ENCODE peak calls at places on chromosomes 11 and 22, in eight cellular contexts. One of them, this sample, is unnamed.

GRCh38 chr22:39514373-39514973 is 5.9 kb upstream of the ATF4 start:
- DNase-seq in GM12878: no peak
- DNase-seq in heart right ventricle: peak
- DNase-seq in iPS-NIHi11: no peak
- DNase-seq in astrocyte of the spinal cord: peak
- DNase-seq in kidney tubule cell: peak
- DNase-seq in AG04450: no peak
- DNase-seq in Daoy: no peak
- DNase-seq in this sample: no peak

GRCh38 chr11:74896311-74896710 is 52.6 kb downstream of the XRRA1 start:
- DNase-seq in GM12878: no peak
- DNase-seq in heart right ventricle: no peak
- DNase-seq in iPS-NIHi11: no peak
- DNase-seq in astrocyte of the spinal cord: no peak
- DNase-seq in kidney tubule cell: no peak
- DNase-seq in AG04450: no peak
- DNase-seq in Daoy: no peak
- DNase-seq in this sample: no peak

GRCh38 chr11:45662665-45663485 is 2.5 kb downstream of the CHST1 start:
- DNase-seq in GM12878: no peak
- DNase-seq in heart right ventricle: no peak
- DNase-seq in iPS-NIHi11: no peak
- DNase-seq in astrocyte of the spinal cord: peak
- DNase-seq in kidney tubule cell: peak
- DNase-seq in AG04450: peak
- DNase-seq in Daoy: peak
- DNase-seq in this sample: peak

GRCh38 chr11:94749367-94749766 is 18.8 kb upstream of the AMOTL1 start:
- DNase-seq in GM12878: no peak
- DNase-seq in heart right ventricle: no peak
- DNase-seq in iPS-NIHi11: no peak
- DNase-seq in astrocyte of the spinal cord: no peak
- DNase-seq in kidney tubule cell: peak
- DNase-seq in AG04450: no peak
- DNase-seq in Daoy: no peak
- DNase-seq in this sample: no peak

GRCh38 chr11:80758787-80759186 is 1318.0 kb upstream of the TENM4 start:
- DNase-seq in GM12878: no peak
- DNase-seq in heart right ventricle: no peak
- DNase-seq in iPS-NIHi11: no peak
- DNase-seq in astrocyte of the spinal cord: no peak
- DNase-seq in kidney tubule cell: no peak
- DNase-seq in AG04450: no peak
- DNase-seq in Daoy: no peak
- DNase-seq in this sample: no peak

GRCh38 chr11:72624496-72625201 is 49.6 kb downstream of the PDE2A start:
- DNase-seq in GM12878: no peak
- DNase-seq in heart right ventricle: peak
- DNase-seq in iPS-NIHi11: no peak
- DNase-seq in astrocyte of the spinal cord: no peak
- DNase-seq in kidney tubule cell: no peak
- DNase-seq in AG04450: no peak
- DNase-seq in Daoy: no peak
- DNase-seq in this sample: peak

GRCh38 chr11:71364176-71364671 is 84.0 kb downstream of the DHCR7 start:
- DNase-seq in GM12878: no peak
- DNase-seq in heart right ventricle: no peak
- DNase-seq in iPS-NIHi11: no peak
- DNase-seq in astrocyte of the spinal cord: no peak
- DNase-seq in kidney tubule cell: no peak
- DNase-seq in AG04450: no peak
- DNase-seq in Daoy: no peak
- DNase-seq in this sample: no peak

GRCh38 chr11:23573430-23573829 is 713.2 kb upstream of the CCDC179 start:
- DNase-seq in GM12878: no peak
- DNase-seq in heart right ventricle: no peak
- DNase-seq in iPS-NIHi11: no peak
- DNase-seq in astrocyte of the spinal cord: peak
- DNase-seq in kidney tubule cell: no peak
- DNase-seq in AG04450: no peak
- DNase-seq in Daoy: no peak
- DNase-seq in this sample: no peak

GRCh38 chr11:19379465-19379864 is 138.7 kb upstream of the E2F8 start:
- DNase-seq in GM12878: no peak
- DNase-seq in heart right ventricle: no peak
- DNase-seq in iPS-NIHi11: no peak
- DNase-seq in astrocyte of the spinal cord: peak
- DNase-seq in kidney tubule cell: no peak
- DNase-seq in AG04450: no peak
- DNase-seq in Daoy: no peak
- DNase-seq in this sample: no peak

GRCh38 chr22:36055376-36056310 is 27.0 kb upstream of the RBFOX2 start:
- DNase-seq in GM12878: no peak
- DNase-seq in heart right ventricle: peak
- DNase-seq in iPS-NIHi11: no peak
- DNase-seq in astrocyte of the spinal cord: peak
- DNase-seq in kidney tubule cell: no peak
- DNase-seq in AG04450: no peak
- DNase-seq in Daoy: peak
- DNase-seq in this sample: no peak

GRCh38 chr11:104529916-104530315 is 366.0 kb upstream of the PDGFD start:
- DNase-seq in GM12878: no peak
- DNase-seq in heart right ventricle: no peak
- DNase-seq in iPS-NIHi11: no peak
- DNase-seq in astrocyte of the spinal cord: no peak
- DNase-seq in kidney tubule cell: no peak
- DNase-seq in AG04450: no peak
- DNase-seq in Daoy: no peak
- DNase-seq in this sample: no peak

GRCh38 chr11:121670792-121671275 is 218.1 kb upstream of the SORL1-AS1 start:
- DNase-seq in GM12878: no peak
- DNase-seq in heart right ventricle: no peak
- DNase-seq in iPS-NIHi11: no peak
- DNase-seq in astrocyte of the spinal cord: peak
- DNase-seq in kidney tubule cell: no peak
- DNase-seq in AG04450: no peak
- DNase-seq in Daoy: no peak
- DNase-seq in this sample: no peak

GRCh38 chr22:19291218-19291579 is 320 bp downstream of the CLTCL1 start:
- DNase-seq in GM12878: no peak
- DNase-seq in heart right ventricle: peak
- DNase-seq in iPS-NIHi11: peak
- DNase-seq in astrocyte of the spinal cord: peak
- DNase-seq in kidney tubule cell: peak
- DNase-seq in AG04450: no peak
- DNase-seq in Daoy: peak
- DNase-seq in this sample: peak

GRCh38 chr11:45023065-45023365 is 72.3 kb upstream of the TP53I11 start:
- DNase-seq in GM12878: no peak
- DNase-seq in heart right ventricle: no peak
- DNase-seq in iPS-NIHi11: no peak
- DNase-seq in astrocyte of the spinal cord: no peak
- DNase-seq in kidney tubule cell: no peak
- DNase-seq in AG04450: no peak
- DNase-seq in Daoy: no peak
- DNase-seq in this sample: no peak

GRCh38 chr11:120306519-120307242 is 18.4 kb upstream of the TLCD5 start:
- DNase-seq in GM12878: no peak
- DNase-seq in heart right ventricle: no peak
- DNase-seq in iPS-NIHi11: peak
- DNase-seq in astrocyte of the spinal cord: peak
- DNase-seq in kidney tubule cell: peak
- DNase-seq in AG04450: peak
- DNase-seq in Daoy: peak
- DNase-seq in this sample: peak

GRCh38 chr22:43151251-43152000 is at the start of gene TSPO:
- DNase-seq in GM12878: no peak
- DNase-seq in heart right ventricle: peak
- DNase-seq in iPS-NIHi11: peak
- DNase-seq in astrocyte of the spinal cord: peak
- DNase-seq in kidney tubule cell: peak
- DNase-seq in AG04450: no peak
- DNase-seq in Daoy: peak
- DNase-seq in this sample: peak

GRCh38 chr11:12269104-12269441 is 108.3 kb upstream of the PARVA start:
- DNase-seq in GM12878: no peak
- DNase-seq in heart right ventricle: no peak
- DNase-seq in iPS-NIHi11: no peak
- DNase-seq in astrocyte of the spinal cord: no peak
- DNase-seq in kidney tubule cell: peak
- DNase-seq in AG04450: no peak
- DNase-seq in Daoy: no peak
- DNase-seq in this sample: no peak

GRCh38 chr11:86996953-86997570 is 40.7 kb upstream of the TMEM135 start:
- DNase-seq in GM12878: no peak
- DNase-seq in heart right ventricle: no peak
- DNase-seq in iPS-NIHi11: no peak
- DNase-seq in astrocyte of the spinal cord: no peak
- DNase-seq in kidney tubule cell: no peak
- DNase-seq in AG04450: no peak
- DNase-seq in Daoy: no peak
- DNase-seq in this sample: no peak

GRCh38 chr11:49442669-49443068 is 234.3 kb upstream of the FOLH1 start:
- DNase-seq in GM12878: no peak
- DNase-seq in heart right ventricle: no peak
- DNase-seq in iPS-NIHi11: no peak
- DNase-seq in astrocyte of the spinal cord: no peak
- DNase-seq in kidney tubule cell: no peak
- DNase-seq in AG04450: no peak
- DNase-seq in Daoy: no peak
- DNase-seq in this sample: no peak

GRCh38 chr11:95229199-95230053 is 1.6 kb downstream of the SESN3 start:
- DNase-seq in GM12878: no peak
- DNase-seq in heart right ventricle: no peak
- DNase-seq in iPS-NIHi11: no peak
- DNase-seq in astrocyte of the spinal cord: peak
- DNase-seq in kidney tubule cell: no peak
- DNase-seq in AG04450: no peak
- DNase-seq in Daoy: peak
- DNase-seq in this sample: no peak

GRCh38 chr11:2096919-2097301 is 42.3 kb downstream of the IGF2 start:
- DNase-seq in GM12878: no peak
- DNase-seq in heart right ventricle: no peak
- DNase-seq in iPS-NIHi11: no peak
- DNase-seq in astrocyte of the spinal cord: no peak
- DNase-seq in kidney tubule cell: no peak
- DNase-seq in AG04450: no peak
- DNase-seq in Daoy: no peak
- DNase-seq in this sample: no peak

GRCh38 chr11:106853850-106854401 is 164.3 kb downstream of the GUCY1A2 start:
- DNase-seq in GM12878: no peak
- DNase-seq in heart right ventricle: no peak
- DNase-seq in iPS-NIHi11: no peak
- DNase-seq in astrocyte of the spinal cord: no peak
- DNase-seq in kidney tubule cell: no peak
- DNase-seq in AG04450: no peak
- DNase-seq in Daoy: no peak
- DNase-seq in this sample: no peak

GRCh38 chr11:72037554-72038311 is 39.0 kb downstream of the IL18BP start:
- DNase-seq in GM12878: no peak
- DNase-seq in heart right ventricle: no peak
- DNase-seq in iPS-NIHi11: no peak
- DNase-seq in astrocyte of the spinal cord: no peak
- DNase-seq in kidney tubule cell: no peak
- DNase-seq in AG04450: no peak
- DNase-seq in Daoy: no peak
- DNase-seq in this sample: no peak

GRCh38 chr11:10263929-10264328 is 30.1 kb downstream of the SBF2 start:
- DNase-seq in GM12878: no peak
- DNase-seq in heart right ventricle: no peak
- DNase-seq in iPS-NIHi11: no peak
- DNase-seq in astrocyte of the spinal cord: peak
- DNase-seq in kidney tubule cell: peak
- DNase-seq in AG04450: peak
- DNase-seq in Daoy: peak
- DNase-seq in this sample: no peak

GRCh38 chr22:23384451-23384850 is 195.6 kb downstream of the IGLL1 start:
- DNase-seq in GM12878: no peak
- DNase-seq in heart right ventricle: no peak
- DNase-seq in iPS-NIHi11: no peak
- DNase-seq in astrocyte of the spinal cord: no peak
- DNase-seq in kidney tubule cell: no peak
- DNase-seq in AG04450: no peak
- DNase-seq in Daoy: no peak
- DNase-seq in this sample: no peak